ENCODE peak calls at places on chromosomes 4 and X, in nine cellular contexts. J is amniotic stem cell; V is neural crest cell; E is NCI-H187 treated with DMSO at 0.1 percent for 48 hours; R is stimulated activated CD8-positive, alpha-beta memory T cell treated with anti-CD3 and anti-CD28 coated beads, Interleukin-4, amount 100 ng/mL, for 1 hour; P is dorsolateral prefrontal cortex; K is activated CD8-positive, alpha-beta memory T cell treated with anti-CD3 and anti-CD28 coated beads for 48 hours; Q is activated naive CD8-positive, alpha-beta T cell treated with anti-CD3 and anti-CD28 coated beads, Interleukin-2, amount 50 U/mL, for 24 hours; Y is fibroblast of mammary gland. L is an unnamed sample.

GRCh38 chr4:136922066-136922465 is 610.2 kb downstream of the PCDH18 start:
- DNase-seq in E (no peak), V (no peak), R (no peak), K (no peak), Y (no peak), P (no peak), J (no peak), Q (no peak), L (no peak)

GRCh38 chr4:185640809-185641675 is 105.7 kb upstream of the PDLIM3 start:
- DNase-seq in P (no peak), Q (no peak), E (no peak), V (no peak), Y (peak), J (peak), R (no peak), K (no peak), L (peak)

GRCh38 chr4:6008766-6009385 is 9.4 kb downstream of the C4orf50 start:
- DNase-seq in P (no peak), K (no peak), J (no peak), E (no peak), Y (no peak), Q (no peak), R (no peak), V (no peak), L (no peak)

GRCh38 chrX:41333744-41333993 is 293 bp upstream of the DDX3X start:
- DNase-seq in K (no peak), Q (no peak), E (no peak), Y (peak), P (no peak), V (peak), J (peak), R (no peak), L (no peak)

GRCh38 chrX:122591546-122591945 is 592.5 kb upstream of the GRIA3 start:
- DNase-seq in K (no peak), R (no peak), Y (no peak), Q (no peak), V (no peak), E (no peak), P (no peak), J (no peak), L (no peak)

GRCh38 chr4:2266181-2266580 is 4.3 kb upstream of the MXD4 start:
- DNase-seq in R (no peak), J (no peak), E (no peak), K (no peak), V (no peak), P (no peak), Y (no peak), Q (no peak), L (no peak)

GRCh38 chr4:96986800-96987199 is 1146.9 kb downstream of the PDHA2 start:
- DNase-seq in P (no peak), K (no peak), V (no peak), Y (no peak), Q (no peak), J (no peak), R (no peak), E (peak), L (no peak)

GRCh38 chr4:105966046-105966445 is 70.8 kb downstream of the NPNT start:
- DNase-seq in J (peak), E (no peak), V (no peak), Q (no peak), Y (peak), R (no peak), K (no peak), P (no peak), L (peak)

GRCh38 chr4:69376450-69376849 is 96.2 kb downstream of the UGT2B28 start:
- DNase-seq in E (no peak), R (no peak), V (no peak), P (no peak), K (no peak), J (no peak), Q (no peak), Y (no peak), L (no peak)

GRCh38 chr4:55347610-55348228 is 1.7 kb downstream of the SRD5A3 start:
- DNase-seq in Q (no peak), K (no peak), R (no peak), V (no peak), Y (peak), P (no peak), J (no peak), E (no peak), L (no peak)

GRCh38 chr4:152699313-152699712 is 19.5 kb upstream of the TMEM154 start:
- DNase-seq in K (no peak), Q (no peak), J (no peak), Y (no peak), P (no peak), R (no peak), E (no peak), V (no peak), L (no peak)

GRCh38 chr4:13481569-13481968 is 2.6 kb downstream of the RAB28 start:
- DNase-seq in K (no peak), E (no peak), J (peak), Q (no peak), Y (peak), V (no peak), R (no peak), P (no peak), L (peak)

GRCh38 chrX:131650637-131651410 is 107.0 kb downstream of the OR13H1 start:
- DNase-seq in K (no peak), V (no peak), P (no peak), J (no peak), Y (peak), E (no peak), Q (no peak), R (no peak), L (no peak)

GRCh38 chr4:143252478-143252877 is 67.8 kb downstream of the USP38 start:
- DNase-seq in Q (no peak), V (no peak), K (no peak), E (no peak), R (no peak), P (no peak), Y (no peak), J (no peak), L (no peak)

GRCh38 chrX:112642349-112642748 is 37.4 kb downstream of the LHFPL1 start:
- DNase-seq in Q (peak), J (peak), E (peak), R (no peak), K (no peak), Y (peak), P (no peak), V (peak), L (no peak)

GRCh38 chr4:124265701-124266100 is 446.8 kb downstream of the ANKRD50 start:
- DNase-seq in J (no peak), V (no peak), Q (no peak), P (no peak), Y (peak), E (no peak), R (no peak), K (no peak), L (no peak)

GRCh38 chrX:139049455-139049854 is 337.9 kb upstream of the FGF13 start:
- DNase-seq in V (no peak), Y (peak), J (no peak), R (no peak), Q (no peak), K (no peak), E (no peak), P (no peak), L (no peak)

GRCh38 chr4:44988011-44988410 is 261.7 kb upstream of the GNPDA2 start:
- DNase-seq in R (no peak), P (no peak), J (no peak), K (no peak), Y (no peak), Q (no peak), E (no peak), V (no peak), L (no peak)

GRCh38 chr4:42149004-42149403 is 3.5 kb downstream of the BEND4 start:
- DNase-seq in Y (no peak), V (no peak), Q (no peak), R (no peak), J (no peak), E (no peak), K (no peak), P (no peak), L (no peak)

GRCh38 chr4:110508827-110509446 is 33.0 kb downstream of the ENPEP start:
- DNase-seq in E (no peak), J (no peak), R (no peak), K (no peak), Q (no peak), P (no peak), V (no peak), Y (peak), L (no peak)

GRCh38 chr4:8838911-8839431 is 32.7 kb downstream of the HMX1 start:
- DNase-seq in K (no peak), V (no peak), Y (no peak), E (no peak), P (peak), Q (no peak), R (no peak), J (no peak), L (no peak)

GRCh38 chr4:2257361-2258001 is 4.4 kb downstream of the MXD4 start:
- DNase-seq in E (no peak), K (no peak), P (peak), V (no peak), R (no peak), Q (no peak), J (no peak), Y (no peak), L (no peak)

GRCh38 chrX:16946361-16946964 is at the start of gene REPS2:
- DNase-seq in E (peak), R (peak), K (peak), Y (peak), J (peak), Q (peak), V (peak), P (peak), L (no peak)

GRCh38 chr4:118034061-118034785 is at the start of gene NDST3:
- DNase-seq in P (peak), Y (peak), R (no peak), E (no peak), Q (peak), J (no peak), K (no peak), V (peak), L (no peak)